ENCODE peak calls at places on chromosomes 2 and 18, in four cellular contexts. S, Y, V and G are unnamed samples.

GRCh38 chr2:39737661-39738060 is 41.4 kb downstream of the THUMPD2 start:
- DNase-seq in S (peak; percentile 59), Y (no peak), V (no peak), G (peak; percentile 12)

GRCh38 chr2:133773862-133774674 is 205.8 kb upstream of the NCKAP5 start:
- DNase-seq in S (no peak), V (no peak), Y (no peak), G (no peak)

GRCh38 chr2:201126308-201127127 is 10.6 kb downstream of the CFLAR start:
- DNase-seq in S (no peak), V (no peak), Y (no peak), G (peak; percentile 38)

GRCh38 chr2:212843409-212844199 is 305.0 kb upstream of the ERBB4 start:
- DNase-seq in S (no peak), Y (no peak), V (no peak), G (peak; percentile 62)

GRCh38 chr2:71665168-71666093 is 212.1 kb downstream of the DYSF start:
- DNase-seq in S (peak; percentile 20), V (peak; percentile 39), Y (no peak), G (no peak)

GRCh38 chr2:36539631-36540030 is 58.3 kb downstream of the FEZ2 start:
- DNase-seq in S (no peak), Y (no peak), V (no peak), G (no peak)

GRCh38 chr2:233699424-233700027 is 6.8 kb downstream of the UGT1A6 start:
- DNase-seq in S (no peak), Y (no peak), V (no peak), G (no peak)

GRCh38 chr2:46252891-46253659 is 44.1 kb upstream of the EPAS1 start:
- DNase-seq in V (peak; percentile 46), Y (no peak), S (no peak), G (peak; percentile 44)

GRCh38 chr2:86225581-86225980 is 26.3 kb downstream of the MRPL35 start:
- DNase-seq in Y (no peak), S (no peak), V (no peak), G (no peak)

GRCh38 chr18:61731169-61731568 is 161.6 kb downstream of the RNF152 start:
- DNase-seq in S (no peak), V (no peak), Y (no peak), G (no peak)

GRCh38 chr18:61735564-61736102 is 157.2 kb downstream of the RNF152 start:
- DNase-seq in Y (no peak), V (no peak), S (no peak), G (no peak)

GRCh38 chr18:61731693-61732376 is 161.0 kb downstream of the RNF152 start:
- DNase-seq in S (no peak), Y (no peak), V (no peak), G (no peak)

GRCh38 chr18:61736168-61736567 is 156.6 kb downstream of the RNF152 start:
- DNase-seq in S (no peak), Y (no peak), V (no peak), G (no peak)

GRCh38 chr18:61732854-61733253 is 160.0 kb downstream of the RNF152 start:
- DNase-seq in V (no peak), Y (no peak), S (no peak), G (no peak)
- TF ChIP-seq CTCF in V (no peak), Y (no peak), S (no peak), G (no peak)

GRCh38 chr2:27085670-27086089 is 892 bp upstream of the KHK start:
- DNase-seq in S (peak; percentile 71), V (no peak), Y (peak; percentile 53), G (peak; percentile 72)
- TF ChIP-seq CTCF in S (peak; percentile 29), V (peak; percentile 10), Y (peak; percentile 63), G (no peak)

DNA sequence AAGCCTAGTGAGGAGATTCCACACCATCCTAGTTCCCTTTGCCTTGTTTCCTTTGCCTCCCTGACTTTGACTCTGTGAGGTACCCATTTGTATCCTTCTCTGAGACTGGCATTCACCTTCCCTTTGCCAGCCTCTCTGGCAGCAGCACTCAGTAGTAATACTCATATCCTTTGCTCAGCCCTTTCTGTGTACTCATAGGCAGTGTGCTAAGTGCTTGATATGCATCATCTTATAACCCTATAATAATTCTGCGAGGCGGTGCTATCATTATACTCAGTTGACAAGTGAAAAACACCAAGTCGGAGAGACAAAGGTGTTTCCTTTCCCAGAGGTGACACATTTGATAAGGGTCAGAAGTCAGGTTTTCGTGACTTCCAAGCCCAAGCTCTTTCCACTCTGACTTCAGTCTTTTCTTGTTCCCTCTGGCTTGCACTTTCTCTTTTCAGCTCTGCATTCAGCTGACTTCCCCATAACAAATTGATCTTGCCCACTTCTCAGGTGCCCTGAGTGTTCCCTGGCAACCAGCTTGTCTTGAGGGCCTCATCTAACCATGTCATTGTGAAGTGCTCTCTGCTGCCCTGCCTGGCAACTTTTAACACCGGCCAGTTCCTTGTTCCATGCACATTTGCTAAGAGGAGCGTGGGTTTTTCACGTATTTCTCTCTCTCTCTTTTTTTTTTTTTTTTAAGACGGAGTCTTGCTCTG is 94.6 kb upstream of the UPP2 start:
- DNase-seq in S (peak; percentile 49), Y (no peak), V (no peak), G (no peak)
- TF ChIP-seq CTCF in S (peak; percentile 42), Y (peak; percentile 29), V (no peak), G (no peak)

DNA sequence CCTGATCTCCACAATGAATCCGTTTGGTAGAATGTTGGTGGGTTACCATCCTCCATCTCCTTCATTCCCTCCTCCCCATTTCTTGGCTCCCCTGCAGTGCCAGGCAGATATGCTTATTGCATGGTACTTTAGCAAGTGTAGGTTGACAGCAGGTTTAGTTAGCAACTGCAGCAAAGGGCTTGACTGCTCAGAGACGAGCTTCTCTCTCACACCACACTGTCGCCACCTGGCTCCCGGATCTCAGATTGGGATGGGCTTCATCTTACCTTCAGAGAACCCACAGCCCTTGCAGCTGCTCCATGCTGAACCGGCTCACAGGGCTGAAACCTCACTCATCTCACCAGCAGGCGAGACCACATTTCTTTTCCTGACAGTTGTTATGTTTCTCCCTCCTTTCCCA is 88.8 kb downstream of the VWA3B start:
- DNase-seq in Y (no peak), S (peak; percentile 67), V (no peak), G (peak; percentile 25)
- TF ChIP-seq CTCF in Y (no peak), S (peak; percentile 43), V (no peak), G (no peak)

GRCh38 chr2:96549967-96550786 is 13.6 kb downstream of the ARID5A start:
- DNase-seq in S (peak; percentile 90), V (peak; percentile 55), Y (peak; percentile 86), G (no peak)
- TF ChIP-seq CTCF in S (peak; percentile 87), V (no peak), Y (peak; percentile 94), G (no peak)

GRCh38 chr2:120053891-120054290 is 41.0 kb downstream of the EPB41L5 start:
- DNase-seq in Y (no peak), S (no peak), V (no peak), G (peak; percentile 9)

GRCh38 chr2:120052597-120052996 is 39.7 kb downstream of the EPB41L5 start:
- DNase-seq in Y (no peak), S (no peak), V (no peak), G (no peak)
- TF ChIP-seq CTCF in Y (no peak), S (no peak), V (no peak), G (no peak)

DNA sequence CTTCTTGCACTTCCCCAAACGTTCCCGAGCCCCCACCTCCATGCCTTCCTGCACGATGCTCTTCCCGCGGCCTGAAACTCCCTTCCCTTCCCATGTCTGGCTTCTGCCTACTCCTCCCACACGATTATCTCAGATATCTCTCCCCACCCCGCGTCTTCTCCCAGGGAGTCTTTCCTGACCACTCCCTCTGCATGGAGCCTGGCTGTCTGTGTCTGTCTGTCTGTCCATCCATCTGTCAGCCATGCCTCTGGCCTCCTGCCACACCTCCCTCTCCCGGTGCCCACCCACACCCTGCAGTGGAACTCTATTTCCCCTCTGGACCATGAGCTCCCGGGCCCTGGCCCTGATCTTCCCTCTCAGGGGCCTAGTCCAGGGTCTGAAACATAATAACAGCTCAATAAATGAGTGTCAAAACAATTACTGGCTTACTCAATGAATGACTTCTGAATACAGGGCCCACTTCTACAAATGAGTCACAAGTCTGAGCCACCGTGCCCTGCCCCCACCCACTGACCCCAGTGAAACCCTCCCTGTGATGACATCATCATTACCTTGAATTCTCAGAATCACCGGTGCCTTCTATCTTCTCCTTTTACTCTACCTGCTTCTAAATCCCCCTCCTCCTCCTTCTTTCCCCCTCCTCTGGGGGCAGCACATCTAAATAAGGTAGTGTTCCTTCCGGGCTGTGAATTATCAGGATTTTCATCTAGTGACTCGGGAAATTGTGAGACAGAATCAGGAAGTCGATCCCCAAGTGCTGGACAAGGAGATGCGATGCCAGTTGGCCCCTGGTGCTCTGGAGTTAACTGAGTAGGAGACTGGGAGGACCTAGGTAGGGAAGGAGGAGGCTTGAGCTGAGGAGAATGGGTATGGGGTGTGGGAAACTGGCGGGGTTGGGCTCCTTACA is 46.1 kb upstream of the PLB1 start:
- DNase-seq in Y (peak; percentile 45), V (peak; percentile 52), S (no peak), G (peak; percentile 60)
- TF ChIP-seq CTCF in Y (no peak), V (no peak), S (no peak), G (no peak)

GRCh38 chr2:74532222-74532621 is 2.5 kb downstream of the HTRA2 start:
- DNase-seq in S (no peak), Y (no peak), V (no peak), G (peak; percentile 48)
- TF ChIP-seq CTCF in S (no peak), Y (peak; percentile 63), V (no peak), G (peak; percentile 34)

GRCh38 chr2:166380615-166381014 is 4.9 kb upstream of the SCN9A start:
- DNase-seq in Y (no peak), V (no peak), S (no peak), G (no peak)

GRCh38 chr2:166382448-166382847 is 6.7 kb upstream of the SCN9A start:
- DNase-seq in V (no peak), Y (no peak), S (no peak), G (no peak)

GRCh38 chr2:166388488-166389070 is 12.8 kb upstream of the SCN9A start:
- DNase-seq in Y (no peak), V (no peak), S (no peak), G (no peak)

GRCh38 chr2:166385313-166385712 is 9.6 kb upstream of the SCN9A start:
- DNase-seq in Y (no peak), S (no peak), V (no peak), G (no peak)

GRCh38 chr2:166384774-166385173 is 9.0 kb upstream of the SCN9A start:
- DNase-seq in S (no peak), Y (peak; percentile 31), V (no peak), G (peak; percentile 45)
- TF ChIP-seq CTCF in S (peak; percentile 67), Y (peak; percentile 61), V (peak; percentile 21), G (peak; percentile 50)

GRCh38 chr18:46343456-46343855 is 239.3 kb downstream of the HAUS1 start:
- DNase-seq in S (no peak), V (no peak), Y (no peak), G (no peak)

GRCh38 chr18:46344416-46345180 is 240.4 kb downstream of the HAUS1 start:
- DNase-seq in Y (no peak), S (no peak), V (no peak), G (no peak)

GRCh38 chr18:46340716-46341115 is 236.5 kb downstream of the HAUS1 start:
- DNase-seq in Y (no peak), V (no peak), S (no peak), G (no peak)

GRCh38 chr18:46343940-46344372 is 239.8 kb downstream of the HAUS1 start:
- DNase-seq in V (no peak), S (peak; percentile 67), Y (peak; percentile 13), G (peak; percentile 16)

GRCh38 chr18:46341989-46342525 is 237.9 kb downstream of the HAUS1 start:
- DNase-seq in V (no peak), Y (no peak), S (no peak), G (no peak)
- TF ChIP-seq CTCF in V (no peak), Y (no peak), S (no peak), G (no peak)